ENCODE peak calls at places on chromosomes 16 and 17, in ten cellular contexts. One of them, this sample, is unnamed.

GRCh38 chr17:19876524-19877161 is 8.9 kb upstream of the ULK2 start:
- DNase-seq in stomach: no peak
- DNase-seq in NB4: peak
- DNase-seq in thoracic aorta: no peak
- DNase-seq in AG04450: no peak
- DNase-seq in WERI-Rb-1: no peak
- DNase-seq in AG10803: no peak
- DNase-seq in keratinocyte: no peak
- DNase-seq in lower leg skin: peak
- DNase-seq in sigmoid colon: peak
- DNase-seq in this sample: no peak

GRCh38 chr16:1002399-1003161 is 21.0 kb downstream of the SOX8 start:
- DNase-seq in stomach: peak
- DNase-seq in NB4: peak
- DNase-seq in thoracic aorta: no peak
- DNase-seq in AG04450: peak
- DNase-seq in WERI-Rb-1: no peak
- DNase-seq in AG10803: peak
- DNase-seq in keratinocyte: peak
- DNase-seq in lower leg skin: no peak
- DNase-seq in sigmoid colon: no peak
- DNase-seq in this sample: no peak

GRCh38 chr16:17561056-17561455 is 90.3 kb upstream of the XYLT1 start:
- DNase-seq in stomach: no peak
- DNase-seq in NB4: no peak
- DNase-seq in thoracic aorta: no peak
- DNase-seq in AG04450: no peak
- DNase-seq in WERI-Rb-1: no peak
- DNase-seq in AG10803: no peak
- DNase-seq in keratinocyte: no peak
- DNase-seq in lower leg skin: no peak
- DNase-seq in sigmoid colon: no peak
- DNase-seq in this sample: no peak

GRCh38 chr17:21452377-21453143 is 76.4 kb downstream of the KCNJ12 start:
- DNase-seq in stomach: peak
- DNase-seq in NB4: peak
- DNase-seq in thoracic aorta: no peak
- DNase-seq in AG04450: peak
- DNase-seq in WERI-Rb-1: peak
- DNase-seq in AG10803: peak
- DNase-seq in keratinocyte: peak
- DNase-seq in lower leg skin: peak
- DNase-seq in sigmoid colon: peak
- DNase-seq in this sample: peak

GRCh38 chr16:89393731-89394406 is 96.5 kb downstream of the ANKRD11 start:
- DNase-seq in stomach: peak
- DNase-seq in NB4: no peak
- DNase-seq in thoracic aorta: no peak
- DNase-seq in AG04450: no peak
- DNase-seq in WERI-Rb-1: no peak
- DNase-seq in AG10803: peak
- DNase-seq in keratinocyte: no peak
- DNase-seq in lower leg skin: no peak
- DNase-seq in sigmoid colon: peak
- DNase-seq in this sample: no peak

GRCh38 chr17:82781894-82782274 is 30.0 kb downstream of the TBCD start:
- DNase-seq in stomach: peak
- DNase-seq in NB4: peak
- DNase-seq in thoracic aorta: peak
- DNase-seq in AG04450: peak
- DNase-seq in WERI-Rb-1: peak
- DNase-seq in AG10803: peak
- DNase-seq in keratinocyte: no peak
- DNase-seq in lower leg skin: peak
- DNase-seq in sigmoid colon: peak
- DNase-seq in this sample: peak

GRCh38 chr16:19377864-19378263 is 39.8 kb upstream of the TMC5 start:
- DNase-seq in stomach: no peak
- DNase-seq in NB4: peak
- DNase-seq in thoracic aorta: no peak
- DNase-seq in AG04450: no peak
- DNase-seq in WERI-Rb-1: no peak
- DNase-seq in AG10803: no peak
- DNase-seq in keratinocyte: no peak
- DNase-seq in lower leg skin: no peak
- DNase-seq in sigmoid colon: no peak
- DNase-seq in this sample: no peak

GRCh38 chr17:39761861-39762496 is 24.2 kb downstream of the GRB7 start:
- DNase-seq in stomach: no peak
- DNase-seq in NB4: no peak
- DNase-seq in thoracic aorta: no peak
- DNase-seq in AG04450: no peak
- DNase-seq in WERI-Rb-1: no peak
- DNase-seq in AG10803: no peak
- DNase-seq in keratinocyte: no peak
- DNase-seq in lower leg skin: peak
- DNase-seq in sigmoid colon: no peak
- DNase-seq in this sample: no peak

GRCh38 chr17:17524091-17524490 is 27.9 kb upstream of the RASD1 start:
- DNase-seq in stomach: no peak
- DNase-seq in NB4: no peak
- DNase-seq in thoracic aorta: no peak
- DNase-seq in AG04450: no peak
- DNase-seq in WERI-Rb-1: no peak
- DNase-seq in AG10803: no peak
- DNase-seq in keratinocyte: no peak
- DNase-seq in lower leg skin: no peak
- DNase-seq in sigmoid colon: no peak
- DNase-seq in this sample: no peak

GRCh38 chr17:17520599-17521232 is 24.5 kb upstream of the RASD1 start:
- DNase-seq in stomach: no peak
- DNase-seq in NB4: no peak
- DNase-seq in thoracic aorta: no peak
- DNase-seq in AG04450: no peak
- DNase-seq in WERI-Rb-1: no peak
- DNase-seq in AG10803: no peak
- DNase-seq in keratinocyte: no peak
- DNase-seq in lower leg skin: no peak
- DNase-seq in sigmoid colon: no peak
- DNase-seq in this sample: peak

GRCh38 chr17:17525331-17525730 is 29.1 kb upstream of the RASD1 start:
- DNase-seq in stomach: no peak
- DNase-seq in NB4: no peak
- DNase-seq in thoracic aorta: no peak
- DNase-seq in AG04450: no peak
- DNase-seq in WERI-Rb-1: no peak
- DNase-seq in AG10803: no peak
- DNase-seq in keratinocyte: no peak
- DNase-seq in lower leg skin: no peak
- DNase-seq in sigmoid colon: no peak
- DNase-seq in this sample: peak

GRCh38 chr17:17523714-17524075 is 27.5 kb upstream of the RASD1 start:
- DNase-seq in stomach: no peak
- DNase-seq in NB4: no peak
- DNase-seq in thoracic aorta: no peak
- DNase-seq in AG04450: no peak
- DNase-seq in WERI-Rb-1: no peak
- DNase-seq in AG10803: no peak
- DNase-seq in keratinocyte: no peak
- DNase-seq in lower leg skin: no peak
- DNase-seq in sigmoid colon: no peak
- DNase-seq in this sample: peak

DNA sequence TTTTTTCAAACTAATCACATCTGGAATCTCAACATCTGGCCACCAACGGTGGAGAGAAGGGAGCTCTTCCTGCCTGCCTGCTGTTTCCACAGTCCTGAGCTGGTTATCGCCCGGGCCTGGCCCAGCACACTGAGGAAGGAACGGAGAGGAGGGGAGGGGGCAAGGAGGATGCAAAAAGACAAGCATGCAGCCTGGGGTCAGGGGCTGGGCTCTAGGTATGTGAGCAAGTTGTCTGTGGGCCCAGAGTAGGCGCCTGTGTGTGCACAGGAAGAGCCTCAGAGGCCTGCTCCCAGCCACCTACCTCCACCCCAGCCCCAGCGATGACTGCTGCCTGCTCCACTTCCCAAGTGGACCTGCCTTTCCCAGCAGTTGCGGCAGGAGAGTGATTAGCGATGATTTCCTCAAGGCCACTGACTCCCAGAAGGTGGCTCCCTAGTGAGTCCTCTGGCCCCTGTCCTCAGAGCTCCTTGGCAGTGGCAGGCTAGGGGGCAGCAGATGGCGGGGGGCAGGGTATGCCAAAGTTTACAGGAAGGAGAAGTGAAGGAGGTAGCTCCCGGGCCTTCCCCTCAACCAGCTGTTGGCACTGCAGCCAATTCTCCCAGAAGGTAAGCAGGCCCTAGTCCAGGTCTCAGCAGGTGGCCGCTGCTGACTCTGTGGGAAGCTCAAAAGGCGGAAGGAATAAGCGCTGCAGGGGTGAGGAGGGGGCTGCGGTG is 27.0 kb upstream of the RASD1 start:
- DNase-seq in stomach: peak
- DNase-seq in NB4: no peak
- DNase-seq in thoracic aorta: no peak
- DNase-seq in AG04450: no peak
- DNase-seq in WERI-Rb-1: peak
- DNase-seq in AG10803: no peak
- DNase-seq in keratinocyte: no peak
- DNase-seq in lower leg skin: no peak
- DNase-seq in sigmoid colon: no peak
- DNase-seq in this sample: peak
- TF ChIP-seq CTCF in stomach: no peak
- TF ChIP-seq CTCF in NB4: no peak
- TF ChIP-seq CTCF in thoracic aorta: no peak
- TF ChIP-seq CTCF in AG04450: no peak
- TF ChIP-seq CTCF in WERI-Rb-1: peak
- TF ChIP-seq CTCF in AG10803: no peak
- TF ChIP-seq CTCF in keratinocyte: no peak
- TF ChIP-seq CTCF in lower leg skin: no peak
- TF ChIP-seq CTCF in sigmoid colon: no peak
- TF ChIP-seq CTCF in this sample: no peak

DNA sequence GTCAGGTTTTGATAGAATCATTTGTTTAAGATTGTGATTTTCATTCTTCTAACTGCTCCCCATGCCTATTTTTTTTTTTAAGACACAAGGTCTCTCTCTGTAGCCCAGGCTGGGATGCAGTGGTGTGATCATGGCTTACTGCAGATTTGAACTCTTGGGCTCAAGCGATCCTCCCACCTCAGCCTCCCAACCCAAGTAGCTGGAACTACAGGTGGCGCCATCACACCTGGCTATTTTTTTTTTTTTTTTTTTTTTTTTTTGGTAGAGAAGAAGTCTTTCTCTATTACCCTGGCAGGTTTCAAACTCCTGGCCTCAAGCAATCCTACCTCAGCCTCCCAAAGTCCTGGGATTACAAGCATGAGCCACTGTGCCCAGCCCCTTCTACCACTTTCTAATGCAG is 223.3 kb downstream of the CBLN1 start:
- DNase-seq in stomach: no peak
- DNase-seq in NB4: no peak
- DNase-seq in thoracic aorta: no peak
- DNase-seq in AG04450: no peak
- DNase-seq in WERI-Rb-1: no peak
- DNase-seq in AG10803: no peak
- DNase-seq in keratinocyte: no peak
- DNase-seq in lower leg skin: no peak
- DNase-seq in sigmoid colon: no peak
- DNase-seq in this sample: no peak
- TF ChIP-seq CTCF in stomach: no peak
- TF ChIP-seq CTCF in NB4: no peak
- TF ChIP-seq CTCF in thoracic aorta: no peak
- TF ChIP-seq CTCF in AG04450: no peak
- TF ChIP-seq CTCF in WERI-Rb-1: peak
- TF ChIP-seq CTCF in AG10803: no peak
- TF ChIP-seq CTCF in keratinocyte: peak
- TF ChIP-seq CTCF in lower leg skin: no peak
- TF ChIP-seq CTCF in sigmoid colon: no peak
- TF ChIP-seq CTCF in this sample: no peak

DNA sequence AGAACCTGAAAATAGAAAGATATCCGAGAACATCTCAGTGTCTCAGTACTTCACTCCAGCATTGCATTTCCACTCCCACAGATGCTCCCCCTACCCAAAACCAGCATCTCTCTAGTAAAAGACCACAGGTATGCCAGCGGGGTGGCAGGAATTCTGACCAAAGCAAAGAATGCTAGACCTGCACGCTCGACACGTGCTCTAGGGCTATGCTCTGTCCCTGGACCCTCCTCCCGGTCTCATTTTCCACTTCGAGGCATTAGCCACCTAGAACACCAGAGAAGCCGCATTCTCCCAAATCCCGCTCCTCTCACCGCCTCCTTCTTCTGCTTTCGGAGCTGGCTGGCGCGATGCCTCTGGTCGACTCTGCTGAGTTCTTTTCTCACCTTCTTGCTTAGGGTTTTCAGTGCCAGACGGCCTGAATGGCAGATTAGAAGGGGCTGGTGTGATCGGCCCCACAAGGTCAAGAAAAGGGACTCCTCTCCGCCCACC is 487 bp downstream of the TSR1 start:
- DNase-seq in stomach: no peak
- DNase-seq in NB4: peak
- DNase-seq in thoracic aorta: no peak
- DNase-seq in AG04450: no peak
- DNase-seq in WERI-Rb-1: no peak
- DNase-seq in AG10803: peak
- DNase-seq in keratinocyte: no peak
- DNase-seq in lower leg skin: no peak
- DNase-seq in sigmoid colon: peak
- DNase-seq in this sample: no peak
- TF ChIP-seq CTCF in stomach: no peak
- TF ChIP-seq CTCF in NB4: no peak
- TF ChIP-seq CTCF in thoracic aorta: no peak
- TF ChIP-seq CTCF in AG04450: no peak
- TF ChIP-seq CTCF in WERI-Rb-1: no peak
- TF ChIP-seq CTCF in AG10803: no peak
- TF ChIP-seq CTCF in keratinocyte: no peak
- TF ChIP-seq CTCF in lower leg skin: no peak
- TF ChIP-seq CTCF in sigmoid colon: no peak
- TF ChIP-seq CTCF in this sample: no peak

DNA sequence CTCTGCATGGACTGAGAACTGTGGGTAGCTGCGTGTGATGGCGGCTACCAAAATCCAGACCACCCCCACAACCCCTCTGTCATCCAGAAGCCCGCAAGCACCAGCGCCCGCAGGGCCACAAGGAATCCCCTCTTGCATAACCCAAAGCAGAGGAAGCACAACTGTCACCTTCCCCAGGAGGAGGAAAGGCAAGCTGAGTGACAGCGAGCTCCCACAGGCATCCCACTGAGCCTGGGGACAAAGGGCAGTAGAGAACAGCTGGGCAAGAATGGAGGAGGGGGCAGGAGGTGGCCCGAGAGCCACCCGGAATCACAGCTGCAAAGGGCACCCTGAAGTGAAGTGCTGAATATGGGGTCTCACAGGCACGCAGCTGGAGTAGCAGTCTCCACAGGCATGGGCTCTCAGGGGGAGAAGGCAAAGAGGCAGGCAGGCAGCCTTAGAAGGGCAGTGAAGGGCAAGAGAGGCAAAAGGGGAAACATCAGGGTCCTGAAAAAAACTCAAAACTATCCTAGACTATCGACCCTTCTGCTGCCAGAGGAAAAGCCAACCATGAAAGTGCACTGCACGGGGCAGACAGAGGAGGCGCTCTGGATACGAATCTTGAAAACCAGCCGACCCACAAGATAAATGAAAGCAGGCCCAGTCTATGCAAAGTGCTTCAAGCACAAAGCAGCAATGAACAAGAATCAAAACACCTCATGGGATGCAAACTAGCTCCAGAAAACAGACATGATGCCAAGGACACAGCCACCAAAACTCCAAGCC is 17.1 kb downstream of the USP36 start:
- DNase-seq in stomach: no peak
- DNase-seq in NB4: no peak
- DNase-seq in thoracic aorta: no peak
- DNase-seq in AG04450: no peak
- DNase-seq in WERI-Rb-1: no peak
- DNase-seq in AG10803: no peak
- DNase-seq in keratinocyte: no peak
- DNase-seq in lower leg skin: no peak
- DNase-seq in sigmoid colon: no peak
- DNase-seq in this sample: no peak
- TF ChIP-seq CTCF in stomach: no peak
- TF ChIP-seq CTCF in NB4: no peak
- TF ChIP-seq CTCF in thoracic aorta: no peak
- TF ChIP-seq CTCF in AG04450: peak
- TF ChIP-seq CTCF in WERI-Rb-1: no peak
- TF ChIP-seq CTCF in AG10803: no peak
- TF ChIP-seq CTCF in keratinocyte: no peak
- TF ChIP-seq CTCF in lower leg skin: no peak
- TF ChIP-seq CTCF in sigmoid colon: no peak
- TF ChIP-seq CTCF in this sample: peak

This sample was measured in glutamatergic neuron.